ENCODE peak calls at places on chromosomes 4 and X, in nine cellular contexts. D, G, J, Y, C, A, B, Z and S are unnamed samples.

GRCh38 chr4:82125170-82125862 is 248.5 kb downstream of the HNRNPD start:
- DNase-seq in C (no peak), Y (no peak), J (no peak), A (no peak), D (no peak), G (no peak), B (no peak), Z (no peak), S (no peak)

GRCh38 chr4:124337874-124338273 is 374.7 kb downstream of the ANKRD50 start:
- DNase-seq in Z (no peak), G (no peak), Y (no peak), D (peak; percentile 54), C (no peak), J (no peak), B (no peak), A (no peak), S (peak; percentile 21)

GRCh38 chr4:139900964-139901376 is 235.4 kb downstream of the MGST2 start:
- DNase-seq in J (no peak), Y (no peak), Z (no peak), C (no peak), A (no peak), B (peak; percentile 91), D (no peak), G (no peak), S (no peak)

GRCh38 chr4:128601992-128602695 is 207.4 kb upstream of the JADE1 start:
- DNase-seq in J (no peak), A (no peak), D (peak; percentile 37), B (peak; percentile 15), C (no peak), G (no peak), Y (no peak), Z (no peak), S (peak; percentile 29)

GRCh38 chrX:17082831-17083230 is 136.4 kb downstream of the REPS2 start:
- DNase-seq in J (no peak), G (no peak), Y (no peak), C (no peak), Z (no peak), D (peak; percentile 4), B (peak; percentile 30), A (no peak), S (peak; percentile 9)

GRCh38 chr4:132227349-132228165 is 921.5 kb upstream of the PCDH10 start:
- DNase-seq in A (peak; percentile 19), C (no peak), Y (no peak), G (no peak), D (peak; percentile 3), J (no peak), Z (peak; percentile 61), B (peak; percentile 2), S (peak; percentile 17)

GRCh38 chr4:41602886-41603503 is 65.0 kb downstream of the LIMCH1 start:
- DNase-seq in Z (no peak), A (no peak), G (no peak), D (no peak), B (no peak), Y (no peak), C (no peak), J (no peak), S (no peak)

GRCh38 chrX:19372170-19373033 is 28.7 kb downstream of the PDHA1 start:
- DNase-seq in A (peak; percentile 49), Z (peak; percentile 71), G (peak; percentile 86), C (peak; percentile 61), Y (peak; percentile 44), J (peak; percentile 17), D (peak; percentile 62), B (peak; percentile 52), S (peak; percentile 75)

GRCh38 chrX:17442898-17443297 is 67.9 kb downstream of the NHS start:
- DNase-seq in D (peak; percentile 36), B (peak; percentile 9), A (no peak), J (no peak), G (no peak), C (no peak), Y (no peak), Z (no peak), S (no peak)

GRCh38 chr4:104938624-104939023 is 208.1 kb upstream of the TET2 start:
- DNase-seq in C (no peak), A (no peak), J (no peak), B (no peak), G (no peak), Z (no peak), Y (no peak), D (no peak), S (no peak)